ENCODE peak calls at places on chromosomes 13 and 19, in ten cellular contexts. F, W, O, Q, L, Y, N, B, E and X are unnamed samples.

GRCh38 chr13:85255978-85256377 is 543.2 kb downstream of the SLITRK6 start:
- DNase-seq in N (no peak), E (no peak), Y (no peak), L (no peak), B (no peak), Q (no peak), W (no peak), O (no peak), F (no peak), X (no peak)

GRCh38 chr13:103772576-103772975 is 706.4 kb upstream of the SLC10A2 start:
- DNase-seq in Y (no peak), O (no peak), Q (no peak), W (no peak), B (no peak), F (no peak), E (no peak), N (no peak), L (no peak), X (no peak)

GRCh38 chr19:32976223-32976805 is 4.3 kb downstream of the FAAP24 start:
- DNase-seq in L (peak), O (peak), F (peak), Q (peak), E (peak), W (peak), Y (peak), B (peak), N (peak), X (peak)

GRCh38 chr13:22047082-22047784 is 376.4 kb downstream of the FGF9 start:
- DNase-seq in Q (peak), O (no peak), E (no peak), F (no peak), Y (no peak), L (no peak), N (no peak), B (no peak), W (no peak), X (no peak)

GRCh38 chr13:111515648-111516047 is 195.2 kb downstream of the TEX29 start:
- DNase-seq in N (no peak), Y (no peak), E (no peak), W (no peak), O (no peak), L (no peak), Q (no peak), B (no peak), F (no peak), X (no peak)

GRCh38 chr19:17695198-17695597 is 7.0 kb upstream of the UNC13A start:
- DNase-seq in Y (no peak), F (no peak), O (no peak), E (no peak), B (no peak), N (no peak), L (no peak), Q (no peak), W (no peak), X (no peak)

GRCh38 chr13:62524498-62524897 is 1108.8 kb upstream of the PCDH20 start:
- DNase-seq in O (no peak), L (no peak), E (no peak), W (no peak), N (no peak), F (no peak), Q (no peak), Y (no peak), B (no peak), X (no peak)

GRCh38 chr13:94967183-94968039 is 255.1 kb upstream of the SOX21 start:
- DNase-seq in W (peak), E (no peak), N (peak), O (no peak), L (no peak), Y (peak), F (peak), B (no peak), Q (peak), X (no peak)

GRCh38 chr13:98468352-98468751 is 108.6 kb downstream of the STK24 start:
- DNase-seq in N (no peak), W (peak), Y (no peak), E (no peak), B (no peak), F (no peak), L (no peak), O (no peak), Q (no peak), X (no peak)

GRCh38 chr19:16347706-16348105 is 23.1 kb downstream of the KLF2 start:
- DNase-seq in W (no peak), N (no peak), Q (no peak), L (no peak), E (no peak), Y (no peak), O (no peak), B (no peak), F (no peak), X (no peak)

GRCh38 chr19:40718774-40719391 is 2.0 kb downstream of the ITPKC start:
- DNase-seq in Q (peak), Y (no peak), L (peak), O (no peak), F (peak), N (peak), B (no peak), W (peak), E (peak), X (no peak)

GRCh38 chr13:33150146-33150545 is 133.9 kb downstream of the KL start:
- DNase-seq in Y (no peak), W (no peak), L (no peak), F (no peak), Q (no peak), N (no peak), E (no peak), B (no peak), O (no peak), X (no peak)

GRCh38 chr19:21352830-21353229 is 6.0 kb upstream of the ZNF738 start:
- DNase-seq in O (no peak), W (no peak), Q (no peak), Y (no peak), F (no peak), E (no peak), L (no peak), B (no peak), N (no peak), X (no peak)

GRCh38 chr19:48988860-48989259 is 4.2 kb downstream of the GYS1 start:
- DNase-seq in Q (no peak), F (no peak), E (no peak), Y (no peak), O (no peak), N (no peak), B (no peak), W (no peak), L (no peak), X (no peak)

GRCh38 chr19:18520848-18521691 is 800 bp downstream of the ELL start:
- DNase-seq in E (no peak), W (peak), F (peak), N (peak), B (peak), L (peak), Y (peak), O (peak), Q (peak), X (no peak)

GRCh38 chr13:104357174-104357573 is 1291.0 kb upstream of the SLC10A2 start:
- DNase-seq in L (no peak), N (no peak), B (no peak), E (no peak), W (no peak), Y (no peak), Q (no peak), O (no peak), F (no peak), X (no peak)

GRCh38 chr19:42122691-42123607 is 9.3 kb downstream of the POU2F2 start:
- DNase-seq in Q (no peak), E (no peak), L (no peak), Y (peak), N (no peak), F (no peak), O (no peak), B (peak), W (no peak), X (no peak)

GRCh38 chr19:2624537-2625091 is 77.9 kb downstream of the GNG7 start:
- DNase-seq in W (peak), E (no peak), N (peak), Y (no peak), F (peak), B (no peak), Q (peak), O (no peak), L (no peak), X (no peak)

GRCh38 chr13:104592545-104593250 is 1526.5 kb upstream of the SLC10A2 start:
- DNase-seq in W (no peak), Y (no peak), E (no peak), B (no peak), O (no peak), N (no peak), F (no peak), Q (no peak), L (no peak), X (no peak)

GRCh38 chr19:46298477-46299003 is 1.7 kb downstream of the HIF3A start:
- DNase-seq in F (no peak), Y (no peak), B (no peak), W (no peak), Q (no peak), L (no peak), N (no peak), O (no peak), E (no peak), X (no peak)